ENCODE peak calls at places on chromosomes 16 and 17, in seven cellular contexts. D is HepG2, E is H1, C is IMR-90, I is GM12878, P is endothelial cell of umbilical vein, R is K562. O is an unnamed sample.

GRCh38 chr16:19284207-19284606 is 1.3 kb upstream of the CLEC19A start:
- DNase-seq in D (no peak), E (no peak), C (no peak), I (no peak), P (no peak), R (no peak), O (peak; percentile 63)

GRCh38 chr16:7378024-7378695 is 45.5 kb downstream of the RBFOX1 start:
- DNase-seq in D (no peak), E (no peak), C (no peak), I (no peak), P (no peak), R (no peak), O (no peak)

GRCh38 chr17:8267480-8268147 is 18.5 kb downstream of the PFAS start:
- DNase-seq in D (no peak), E (no peak), C (no peak), I (no peak), P (no peak), R (no peak), O (no peak)

GRCh38 chr17:81336930-81337325 is 41.8 kb upstream of the SLC38A10 start:
- DNase-seq in D (no peak), E (no peak), C (no peak), I (no peak), P (no peak), R (no peak), O (no peak)

GRCh38 chr17:30495586-30495985 is 18.4 kb downstream of the GOSR1 start:
- DNase-seq in D (no peak), E (no peak), C (no peak), I (no peak), P (peak; percentile 14), R (no peak), O (no peak)

GRCh38 chr16:74888227-74888862 is 96.6 kb downstream of the WDR59 start:
- DNase-seq in D (no peak), E (no peak), C (no peak), I (no peak), P (no peak), R (no peak), O (no peak)

GRCh38 chr17:83203073-83203471 is 123.7 kb downstream of the METRNL start:
- DNase-seq in D (peak; percentile 72), E (no peak), C (peak; percentile 94), I (no peak), P (peak; percentile 19), R (no peak), O (no peak)

GRCh38 chr16:16163109-16163508 is 60.2 kb downstream of the ABCC6 start:
- DNase-seq in D (no peak), E (no peak), C (no peak), I (no peak), P (no peak), R (no peak), O (no peak)

GRCh38 chr16:6016530-6017184 is 919.1 kb upstream of the EEF2KMT start:
- DNase-seq in D (peak; percentile 29), E (no peak), C (no peak), I (no peak), P (no peak), R (peak; percentile 65), O (no peak)

GRCh38 chr17:59466943-59467801 is 98.2 kb upstream of the DHX40 start:
- DNase-seq in D (peak; percentile 41), E (no peak), C (no peak), I (no peak), P (no peak), R (no peak), O (no peak)

GRCh38 chr17:57442401-57442823 is 186.1 kb downstream of the MSI2 start:
- DNase-seq in D (no peak), E (no peak), C (peak; percentile 91), I (no peak), P (no peak), R (no peak), O (no peak)

GRCh38 chr16:72921620-72922019 is 126.3 kb downstream of the ZFHX3 start:
- DNase-seq in D (no peak), E (no peak), C (peak; percentile 32), I (no peak), P (no peak), R (no peak), O (no peak)

GRCh38 chr17:82502207-82502606 is 17.3 kb upstream of the FOXK2 start:
- DNase-seq in D (no peak), E (no peak), C (peak; percentile 45), I (no peak), P (no peak), R (no peak), O (no peak)

GRCh38 chr17:37274432-37274831 is 101.4 kb upstream of the C17orf78 start:
- DNase-seq in D (no peak), E (no peak), C (no peak), I (no peak), P (no peak), R (no peak), O (no peak)

GRCh38 chr16:4309833-4310266 is 6.0 kb upstream of the GLIS2 start:
- DNase-seq in D (peak; percentile 67), E (peak; percentile 94), C (peak; percentile 93), I (no peak), P (peak; percentile 86), R (no peak), O (peak; percentile 61)

GRCh38 chr17:13587487-13588338 is 14.0 kb downstream of the HS3ST3A1 start:
- DNase-seq in D (no peak), E (no peak), C (peak; percentile 55), I (no peak), P (no peak), R (no peak), O (no peak)

GRCh38 chr16:87697792-87698191 is 68.0 kb downstream of the KLHDC4 start:
- DNase-seq in D (no peak), E (no peak), C (no peak), I (no peak), P (no peak), R (no peak), O (no peak)

DNA sequence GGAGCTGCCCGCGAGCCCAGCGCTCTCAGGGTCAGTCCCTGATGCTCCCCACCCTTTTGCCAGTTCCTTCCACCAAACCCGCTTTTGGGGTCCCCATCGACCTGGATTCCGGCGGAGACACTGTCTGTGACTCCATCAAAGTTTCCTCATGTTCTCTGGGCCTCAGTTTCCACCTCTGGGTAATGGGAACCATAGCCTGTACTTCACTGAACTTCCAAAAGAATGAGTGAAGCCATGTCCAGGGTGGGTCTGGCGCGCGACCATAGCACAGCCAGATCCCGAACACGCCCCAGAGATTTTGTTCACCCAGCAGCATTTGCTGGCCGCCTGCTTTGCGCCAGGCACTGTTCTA is 328 bp downstream of the SDR42E2 start:
- DNase-seq in D (no peak), E (no peak), C (no peak), I (no peak), P (no peak), R (no peak), O (no peak)
- H2AFZ ChIP-seq in D (no peak overlapping the region), E (peak overlapping the region; percentile 47), C (peak overlapping the region; percentile 48), I (no peak overlapping the region), P (no peak overlapping the region), R (no peak overlapping the region), O (peak overlapping the region; percentile 72)

DNA sequence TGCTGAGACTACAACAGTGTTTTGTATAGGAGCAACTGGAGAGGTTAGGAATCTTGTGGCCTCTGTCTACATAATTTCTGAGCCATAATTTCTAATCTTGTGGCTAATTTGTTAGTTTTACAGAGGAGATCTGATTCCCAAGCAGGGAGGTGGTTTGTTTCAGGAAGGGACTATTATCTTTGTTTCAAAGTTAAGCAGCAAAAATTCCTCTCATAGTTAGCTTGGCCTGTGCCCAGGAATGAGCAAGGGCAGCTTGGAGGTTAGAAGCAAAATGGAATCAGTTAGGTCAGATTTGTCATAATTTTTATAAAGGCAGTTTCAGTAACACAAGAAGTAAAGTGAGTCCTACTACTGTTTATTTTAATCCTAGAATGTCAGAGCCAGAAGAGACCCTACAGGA is 2.0 kb upstream of the RDM1 start:
- DNase-seq in D (no peak), E (no peak), C (no peak), I (no peak), P (no peak), R (no peak), O (no peak)
- TF ChIP-seq POLR2A in D (no peak), E (no peak), C (no peak), I (no peak), P (no peak), R (no peak), O (no peak)

DNA sequence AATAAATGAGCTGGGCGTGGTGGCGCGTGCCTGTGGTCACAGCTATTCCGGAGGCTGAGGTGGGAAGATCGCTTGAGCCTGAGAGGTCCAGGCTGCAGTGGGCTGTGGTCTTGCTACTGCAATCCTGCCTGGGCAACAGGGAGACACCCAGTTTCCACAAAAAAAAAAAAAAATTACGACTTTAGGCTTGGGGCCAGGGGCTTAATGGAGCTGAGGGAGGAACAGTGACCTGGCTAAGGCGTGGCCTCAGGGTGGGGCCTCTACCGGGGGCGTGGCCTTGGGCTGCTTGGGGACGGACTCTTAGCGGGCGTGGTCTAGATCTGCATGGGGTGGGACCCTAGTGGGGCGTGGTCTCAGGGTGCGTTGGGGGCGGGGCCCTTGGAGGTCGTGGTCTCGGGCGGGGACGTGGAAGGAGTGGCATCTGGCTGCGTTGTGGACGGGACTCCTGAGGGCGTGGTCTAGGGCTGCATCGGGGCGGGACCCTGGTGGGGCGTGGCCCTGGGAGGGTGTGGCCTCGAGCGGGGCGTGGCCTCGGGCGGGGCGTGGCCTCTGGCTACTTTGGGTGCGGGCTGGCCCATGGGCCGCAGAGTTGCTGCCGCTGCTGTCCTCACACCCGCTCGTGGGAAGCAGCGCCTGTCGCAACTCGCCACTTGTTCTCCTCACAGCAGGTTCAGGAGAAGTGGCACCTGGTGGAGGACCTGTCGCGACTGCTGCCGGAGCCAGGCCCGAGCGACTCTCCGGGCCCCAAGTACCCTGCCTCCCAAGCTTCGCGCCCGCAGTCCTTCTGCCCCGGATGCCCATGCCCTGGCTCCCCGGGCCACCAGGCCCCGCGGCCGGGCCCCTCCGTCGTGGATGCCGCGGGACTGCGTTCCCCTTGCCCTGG is 5.8 kb upstream of the C17orf99 start:
- DNase-seq in D (peak; percentile 96), E (peak; percentile 100), C (peak; percentile 21), I (peak; percentile 90), P (peak; percentile 84), R (peak; percentile 96), O (peak; percentile 100)
- H2AFZ ChIP-seq in D (no peak overlapping the region), E (peak overlapping the region; percentile 57), C (peak overlapping the region; percentile 75), I (no peak overlapping the region), P (peak overlapping the region; percentile 80), R (peak overlapping the region; percentile 76), O (peak overlapping the region; percentile 9)

DNA sequence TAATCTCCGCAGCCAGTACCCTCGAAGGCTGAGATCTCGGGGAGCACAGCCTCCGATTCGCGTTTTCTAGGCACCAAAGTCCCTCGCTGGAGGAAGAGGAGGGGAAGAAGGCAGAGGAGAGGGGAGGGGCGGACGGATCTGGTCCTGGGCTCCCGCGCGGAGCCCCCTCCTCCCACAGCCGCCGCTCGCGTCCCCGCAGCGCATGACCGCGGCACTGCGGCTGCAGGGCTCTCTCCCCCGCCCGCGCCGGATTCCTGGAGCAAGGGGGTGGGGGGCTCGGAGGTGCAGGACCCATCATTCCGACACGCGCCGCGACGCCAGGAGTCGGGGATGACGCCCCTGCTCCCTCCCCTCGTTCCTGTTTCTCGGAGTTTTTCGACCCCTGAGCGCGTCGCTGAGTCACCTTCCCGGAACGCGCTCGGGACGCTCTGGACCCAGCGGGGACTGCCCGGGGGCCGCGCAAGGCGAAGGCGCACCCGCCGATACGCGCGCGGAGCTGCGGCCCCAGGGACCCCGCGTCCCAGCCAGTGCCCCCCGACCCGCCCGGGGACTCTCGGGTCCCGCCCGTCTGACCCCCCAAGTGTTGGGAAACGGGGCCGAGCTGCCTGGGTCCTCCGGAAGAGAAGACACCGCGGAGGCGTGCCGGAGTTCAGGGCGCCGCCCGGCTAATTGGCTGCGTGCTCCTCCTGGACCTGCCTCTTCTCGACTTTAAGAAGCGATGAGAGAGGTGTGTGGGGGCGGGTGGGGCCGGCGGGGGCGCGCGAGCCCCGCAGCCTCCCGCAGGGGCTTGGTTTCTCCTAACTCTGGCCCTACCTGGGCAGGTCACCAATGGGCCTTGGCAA is 1.4 kb upstream of the SPHK1 start:
- DNase-seq in D (peak; percentile 89), E (peak; percentile 83), C (peak; percentile 78), I (no peak), P (peak; percentile 74), R (peak; percentile 75), O (no peak)
- TF ChIP-seq POLR2A in D (no peak), E (no peak), C (peak; percentile 86), I (no peak), P (peak; percentile 36), R (no peak), O (no peak)